ENCODE peak calls at places on chromosomes 11 and 22, in ten cellular contexts. H is H9; T is activated effector memory CD4-positive, alpha-beta T cell treated with anti-CD3 and anti-CD28 coated beads, Interleukin-2, amount 50 U/mL, for 16 hours; E is nephron progenitor cell; Y is AG09309; O is anterior cingulate cortex; B is T47D; Q is stimulated activated CD4-positive, alpha-beta T cell treated with anti-CD3 and anti-CD28 coated beads, Interleukin-15, amount 100 ng/mL, for 1 hour; K is NCI-H774; Z is CD8-positive, alpha-beta memory T cell. I is an unnamed sample.

GRCh38 chr22:46436595-46437163 is 100.7 kb downstream of the CELSR1 start:
- DNase-seq in H (no peak), T (no peak), E (no peak), Y (no peak), O (no peak), B (no peak), Q (no peak), K (no peak), Z (no peak), I (no peak)

GRCh38 chr11:57434640-57435546 is 8.0 kb upstream of the SLC43A3 start:
- DNase-seq in H (no peak), T (peak), E (no peak), Y (peak), O (no peak), B (peak), Q (no peak), K (no peak), Z (no peak), I (no peak)

GRCh38 chr22:46897246-46897623 is 134.8 kb downstream of the TBC1D22A start:
- DNase-seq in H (no peak), T (no peak), E (no peak), Y (no peak), O (no peak), B (peak), Q (no peak), K (no peak), Z (no peak), I (no peak)

GRCh38 chr22:18000441-18001039 is 23.8 kb downstream of the MICAL3 start:
- DNase-seq in H (no peak), T (peak), E (peak), Y (no peak), O (no peak), B (no peak), Q (no peak), K (no peak), Z (peak), I (peak)

GRCh38 chr11:33721291-33721840 is 14.9 kb downstream of the CD59 start:
- DNase-seq in H (no peak), T (no peak), E (no peak), Y (no peak), O (no peak), B (no peak), Q (no peak), K (no peak), Z (no peak), I (no peak)

GRCh38 chr11:44030276-44030932 is 17.4 kb upstream of the ACCSL start:
- DNase-seq in H (peak), T (no peak), E (peak), Y (peak), O (no peak), B (no peak), Q (no peak), K (no peak), Z (no peak), I (no peak)

GRCh38 chr11:75802913-75803820 is 11.8 kb upstream of the UVRAG start:
- DNase-seq in H (peak), T (peak), E (peak), Y (no peak), O (peak), B (peak), Q (peak), K (peak), Z (peak), I (peak)

GRCh38 chr11:64804346-64805210 is 1.6 kb upstream of the MAP4K2 start:
- DNase-seq in H (peak), T (no peak), E (no peak), Y (no peak), O (no peak), B (no peak), Q (no peak), K (no peak), Z (no peak), I (no peak)

GRCh38 chr22:50041361-50042065 is 16.6 kb downstream of the TTLL8 start:
- DNase-seq in H (no peak), T (no peak), E (no peak), Y (no peak), O (no peak), B (no peak), Q (no peak), K (no peak), Z (peak), I (no peak)

GRCh38 chr11:66339686-66340483 is 3.7 kb upstream of the RIN1 start:
- DNase-seq in H (no peak), T (no peak), E (no peak), Y (no peak), O (no peak), B (no peak), Q (no peak), K (no peak), Z (peak), I (no peak)

GRCh38 chr22:37906364-37907008 is 389 bp downstream of the MICALL1 start:
- DNase-seq in H (no peak), T (peak), E (peak), Y (no peak), O (no peak), B (no peak), Q (peak), K (no peak), Z (peak), I (peak)

GRCh38 chr11:15266999-15267398 is 152.3 kb downstream of the INSC start:
- DNase-seq in H (no peak), T (no peak), E (no peak), Y (no peak), O (no peak), B (no peak), Q (no peak), K (no peak), Z (no peak), I (no peak)

GRCh38 chr11:123011510-123011909 is 29.9 kb upstream of the BSX start:
- DNase-seq in H (no peak), T (no peak), E (no peak), Y (no peak), O (no peak), B (no peak), Q (no peak), K (no peak), Z (no peak), I (no peak)

GRCh38 chr22:27295605-27296004 is 506.0 kb downstream of the MN1 start:
- DNase-seq in H (no peak), T (no peak), E (no peak), Y (no peak), O (no peak), B (no peak), Q (no peak), K (no peak), Z (no peak), I (no peak)

GRCh38 chr11:127034973-127035372 is 34.4 kb upstream of the KIRREL3 start:
- DNase-seq in H (no peak), T (no peak), E (no peak), Y (no peak), O (no peak), B (no peak), Q (no peak), K (no peak), Z (no peak), I (no peak)

GRCh38 chr22:38454361-38455062 is 487 bp downstream of the KCNJ4 start:
- DNase-seq in H (no peak), T (no peak), E (peak), Y (no peak), O (no peak), B (no peak), Q (no peak), K (no peak), Z (no peak), I (peak)

GRCh38 chr11:73760680-73761402 is at the start of gene RAB6A:
- DNase-seq in H (peak), T (peak), E (peak), Y (peak), O (peak), B (peak), Q (peak), K (peak), Z (peak), I (peak)

GRCh38 chr22:37161442-37161841 is 11.7 kb upstream of the IL2RB start:
- DNase-seq in H (no peak), T (no peak), E (no peak), Y (no peak), O (no peak), B (peak), Q (no peak), K (no peak), Z (no peak), I (no peak)

GRCh38 chr22:22881116-22882032 is 6.2 kb upstream of the IGLL5 start:
- DNase-seq in H (peak), T (no peak), E (no peak), Y (no peak), O (no peak), B (peak), Q (no peak), K (peak), Z (no peak), I (no peak)

GRCh38 chr22:31630331-31631329 is 31.4 kb downstream of the PISD start:
- DNase-seq in H (peak), T (peak), E (peak), Y (no peak), O (peak), B (peak), Q (peak), K (peak), Z (peak), I (peak)

GRCh38 chr11:73171762-73172161 is 29.6 kb upstream of the FCHSD2 start:
- DNase-seq in H (no peak), T (no peak), E (no peak), Y (no peak), O (no peak), B (no peak), Q (no peak), K (no peak), Z (no peak), I (no peak)

GRCh38 chr11:45725776-45726606 is 60.6 kb upstream of the CHST1 start:
- DNase-seq in H (no peak), T (no peak), E (no peak), Y (no peak), O (no peak), B (no peak), Q (no peak), K (no peak), Z (no peak), I (no peak)

GRCh38 chr11:28099715-28100114 is 8.2 kb downstream of the KIF18A start:
- DNase-seq in H (no peak), T (no peak), E (no peak), Y (no peak), O (no peak), B (no peak), Q (no peak), K (no peak), Z (no peak), I (no peak)

GRCh38 chr22:46798366-46799057 is 36.1 kb downstream of the TBC1D22A start:
- DNase-seq in H (peak), T (peak), E (peak), Y (no peak), O (peak), B (peak), Q (peak), K (no peak), Z (peak), I (peak)

GRCh38 chr22:42459273-42460040 is 27.3 kb upstream of the NFAM1 start:
- DNase-seq in H (no peak), T (no peak), E (no peak), Y (no peak), O (no peak), B (no peak), Q (no peak), K (no peak), Z (no peak), I (no peak)

GRCh38 chr11:73413246-73413645 is 37.0 kb downstream of the RELT start:
- DNase-seq in H (no peak), T (no peak), E (no peak), Y (no peak), O (no peak), B (no peak), Q (no peak), K (no peak), Z (no peak), I (no peak)

GRCh38 chr22:25488244-25489020 is 76.0 kb upstream of the GRK3 start:
- DNase-seq in H (no peak), T (peak), E (no peak), Y (peak), O (no peak), B (peak), Q (no peak), K (peak), Z (no peak), I (no peak)

GRCh38 chr11:64802370-64803162 is 448 bp downstream of the MAP4K2 start:
- DNase-seq in H (no peak), T (peak), E (no peak), Y (no peak), O (no peak), B (no peak), Q (no peak), K (no peak), Z (no peak), I (peak)